ENCODE peak calls at places on chromosomes 2 and 18, in four cellular contexts. One of them, this sample, is unnamed. For H3K9me3, the result is how much of the 10 kb centered on the place peaks cover.

GRCh38 chr18:3624818-3625716 is 175.1 kb downstream of the TGIF1 start:
- DNase-seq in HAP-1: no peak
- DNase-seq in effector memory CD4-positive, alpha-beta T cell: peak
- DNase-seq in neural progenitor cell: no peak
- DNase-seq in this sample: peak

GRCh38 chr2:230798769-230799399 is 65.9 kb upstream of the ITM2C start:
- DNase-seq in HAP-1: peak
- DNase-seq in effector memory CD4-positive, alpha-beta T cell: no peak
- DNase-seq in neural progenitor cell: peak
- DNase-seq in this sample: peak

GRCh38 chr2:104521247-104521646 is 332.7 kb upstream of the POU3F3 start:
- DNase-seq in HAP-1: no peak
- DNase-seq in effector memory CD4-positive, alpha-beta T cell: no peak
- DNase-seq in neural progenitor cell: peak
- DNase-seq in this sample: no peak

GRCh38 chr2:86552889-86553288 is 10.4 kb downstream of the CHMP3 start:
- DNase-seq in HAP-1: no peak
- DNase-seq in effector memory CD4-positive, alpha-beta T cell: no peak
- DNase-seq in neural progenitor cell: no peak
- DNase-seq in this sample: no peak

GRCh38 chr2:101829429-101829828 is 131.9 kb downstream of the MAP4K4 start:
- DNase-seq in HAP-1: no peak
- DNase-seq in effector memory CD4-positive, alpha-beta T cell: no peak
- DNase-seq in neural progenitor cell: no peak
- DNase-seq in this sample: no peak

GRCh38 chr2:20988906-20989305 is 55.0 kb downstream of the APOB start:
- DNase-seq in HAP-1: no peak
- DNase-seq in effector memory CD4-positive, alpha-beta T cell: no peak
- DNase-seq in neural progenitor cell: no peak
- DNase-seq in this sample: no peak

GRCh38 chr2:8582191-8582849 is 99.5 kb upstream of the ID2 start:
- DNase-seq in HAP-1: no peak
- DNase-seq in effector memory CD4-positive, alpha-beta T cell: no peak
- DNase-seq in neural progenitor cell: no peak
- DNase-seq in this sample: no peak

GRCh38 chr2:18332477-18332876 is 228.0 kb downstream of the RDH14 start:
- DNase-seq in HAP-1: no peak
- DNase-seq in effector memory CD4-positive, alpha-beta T cell: no peak
- DNase-seq in neural progenitor cell: no peak
- DNase-seq in this sample: no peak

GRCh38 chr2:240463274-240463865 is 27.9 kb downstream of the GPC1 start:
- DNase-seq in HAP-1: no peak
- DNase-seq in effector memory CD4-positive, alpha-beta T cell: no peak
- DNase-seq in neural progenitor cell: no peak
- DNase-seq in this sample: peak

GRCh38 chr2:150570712-150571111 is 83.2 kb upstream of the RND3 start:
- DNase-seq in HAP-1: no peak
- DNase-seq in effector memory CD4-positive, alpha-beta T cell: no peak
- DNase-seq in neural progenitor cell: no peak
- DNase-seq in this sample: no peak

GRCh38 chr2:39437522-39438296 is 624 bp upstream of the MAP4K3 start:
- DNase-seq in HAP-1: peak
- DNase-seq in effector memory CD4-positive, alpha-beta T cell: no peak
- DNase-seq in neural progenitor cell: peak
- DNase-seq in this sample: no peak

GRCh38 chr2:238108423-238109201 is 8.5 kb downstream of the ESPNL start:
- DNase-seq in HAP-1: no peak
- DNase-seq in effector memory CD4-positive, alpha-beta T cell: no peak
- DNase-seq in neural progenitor cell: peak
- DNase-seq in this sample: no peak

GRCh38 chr2:45013229-45014015 is 4.2 kb upstream of the SIX2 start:
- DNase-seq in HAP-1: no peak
- DNase-seq in effector memory CD4-positive, alpha-beta T cell: no peak
- DNase-seq in neural progenitor cell: peak
- DNase-seq in this sample: no peak

GRCh38 chr2:241815477-241816430 is 6.8 kb downstream of the NEU4 start:
- DNase-seq in HAP-1: no peak
- DNase-seq in effector memory CD4-positive, alpha-beta T cell: no peak
- DNase-seq in neural progenitor cell: no peak
- DNase-seq in this sample: no peak

GRCh38 chr2:11784747-11785610 is 38.5 kb downstream of the LPIN1 start:
- DNase-seq in HAP-1: peak
- DNase-seq in effector memory CD4-positive, alpha-beta T cell: peak
- DNase-seq in neural progenitor cell: peak
- DNase-seq in this sample: no peak

GRCh38 chr2:46153996-46154753 is 143.0 kb upstream of the EPAS1 start:
- DNase-seq in HAP-1: no peak
- DNase-seq in effector memory CD4-positive, alpha-beta T cell: no peak
- DNase-seq in neural progenitor cell: peak
- DNase-seq in this sample: no peak

GRCh38 chr2:14524041-14524802 is 108.3 kb upstream of the LRATD1 start:
- DNase-seq in HAP-1: no peak
- DNase-seq in effector memory CD4-positive, alpha-beta T cell: no peak
- DNase-seq in neural progenitor cell: no peak
- DNase-seq in this sample: no peak

GRCh38 chr2:128552806-128553551 is 234.3 kb upstream of the HS6ST1 start:
- DNase-seq in HAP-1: no peak
- DNase-seq in effector memory CD4-positive, alpha-beta T cell: no peak
- DNase-seq in neural progenitor cell: no peak
- DNase-seq in this sample: no peak

GRCh38 chr18:76494181-76494540 is 881 bp downstream of the ZNF516 start:
- DNase-seq in HAP-1: peak
- DNase-seq in effector memory CD4-positive, alpha-beta T cell: no peak
- DNase-seq in neural progenitor cell: peak
- DNase-seq in this sample: peak

GRCh38 chr2:135948642-135949355 is 36.6 kb downstream of the DARS1 start:
- DNase-seq in HAP-1: no peak
- DNase-seq in effector memory CD4-positive, alpha-beta T cell: peak
- DNase-seq in neural progenitor cell: no peak
- DNase-seq in this sample: no peak

GRCh38 chr2:73949802-73950201 is 23.1 kb downstream of the DGUOK start:
- DNase-seq in HAP-1: no peak
- DNase-seq in effector memory CD4-positive, alpha-beta T cell: no peak
- DNase-seq in neural progenitor cell: no peak
- DNase-seq in this sample: no peak

GRCh38 chr18:3061581-3062416 is 48.9 kb upstream of the LPIN2 start:
- DNase-seq in HAP-1: no peak
- DNase-seq in effector memory CD4-positive, alpha-beta T cell: peak
- DNase-seq in neural progenitor cell: no peak
- DNase-seq in this sample: no peak

GRCh38 chr2:180366481-180366880 is 359.4 kb upstream of the CWC22 start:
- DNase-seq in HAP-1: no peak
- DNase-seq in effector memory CD4-positive, alpha-beta T cell: no peak
- DNase-seq in neural progenitor cell: no peak
- DNase-seq in this sample: no peak

GRCh38 chr2:149648282-149649030 is 60.9 kb upstream of the MMADHC start:
- DNase-seq in HAP-1: no peak
- DNase-seq in effector memory CD4-positive, alpha-beta T cell: no peak
- DNase-seq in neural progenitor cell: no peak
- DNase-seq in this sample: no peak

GRCh38 chr2:239035361-239035814 is 187.5 kb downstream of the TWIST2 start:
- DNase-seq in HAP-1: no peak
- DNase-seq in effector memory CD4-positive, alpha-beta T cell: peak
- DNase-seq in neural progenitor cell: peak
- DNase-seq in this sample: peak

GRCh38 chr18:62389761-62390481 is 64.8 kb downstream of the TNFRSF11A start:
- DNase-seq in HAP-1: no peak
- DNase-seq in effector memory CD4-positive, alpha-beta T cell: no peak
- DNase-seq in neural progenitor cell: no peak
- DNase-seq in this sample: no peak

GRCh38 chr18:36831139-36831538 is 2.2 kb downstream of the KIAA1328 start:
- DNase-seq in HAP-1: no peak
- DNase-seq in effector memory CD4-positive, alpha-beta T cell: no peak
- DNase-seq in neural progenitor cell: no peak
- DNase-seq in this sample: no peak

GRCh38 chr2:31992934-31993333 is 17.9 kb downstream of the MEMO1 start:
- DNase-seq in HAP-1: no peak
- DNase-seq in effector memory CD4-positive, alpha-beta T cell: no peak
- DNase-seq in neural progenitor cell: no peak
- DNase-seq in this sample: no peak

GRCh38 chr18:55856679-55857078 is 268.7 kb upstream of the TCF4 start:
- DNase-seq in HAP-1: no peak
- DNase-seq in effector memory CD4-positive, alpha-beta T cell: no peak
- DNase-seq in neural progenitor cell: no peak
- DNase-seq in this sample: no peak
- H3K4me3 ChIP-seq in HAP-1: no peak
- H3K4me3 ChIP-seq in effector memory CD4-positive, alpha-beta T cell: no peak
- H3K4me3 ChIP-seq in neural progenitor cell: no peak
- H3K4me3 ChIP-seq in this sample: no peak

GRCh38 chr2:204663816-204664421 is 118.6 kb downstream of the PARD3B start:
- DNase-seq in HAP-1: no peak
- DNase-seq in effector memory CD4-positive, alpha-beta T cell: no peak
- DNase-seq in neural progenitor cell: no peak
- DNase-seq in this sample: no peak
- H3K9me3 ChIP-seq in HAP-1: under half
- H3K9me3 ChIP-seq in effector memory CD4-positive, alpha-beta T cell: under half
- H3K9me3 ChIP-seq in neural progenitor cell: under half
- H3K9me3 ChIP-seq in this sample: under half

GRCh38 chr2:118403658-118404451 is 315.6 kb downstream of the INSIG2 start:
- DNase-seq in HAP-1: no peak
- DNase-seq in effector memory CD4-positive, alpha-beta T cell: no peak
- DNase-seq in neural progenitor cell: no peak
- DNase-seq in this sample: no peak
- H3K4me3 ChIP-seq in HAP-1: no peak
- H3K4me3 ChIP-seq in effector memory CD4-positive, alpha-beta T cell: no peak
- H3K4me3 ChIP-seq in neural progenitor cell: no peak
- H3K4me3 ChIP-seq in this sample: no peak

DNA sequence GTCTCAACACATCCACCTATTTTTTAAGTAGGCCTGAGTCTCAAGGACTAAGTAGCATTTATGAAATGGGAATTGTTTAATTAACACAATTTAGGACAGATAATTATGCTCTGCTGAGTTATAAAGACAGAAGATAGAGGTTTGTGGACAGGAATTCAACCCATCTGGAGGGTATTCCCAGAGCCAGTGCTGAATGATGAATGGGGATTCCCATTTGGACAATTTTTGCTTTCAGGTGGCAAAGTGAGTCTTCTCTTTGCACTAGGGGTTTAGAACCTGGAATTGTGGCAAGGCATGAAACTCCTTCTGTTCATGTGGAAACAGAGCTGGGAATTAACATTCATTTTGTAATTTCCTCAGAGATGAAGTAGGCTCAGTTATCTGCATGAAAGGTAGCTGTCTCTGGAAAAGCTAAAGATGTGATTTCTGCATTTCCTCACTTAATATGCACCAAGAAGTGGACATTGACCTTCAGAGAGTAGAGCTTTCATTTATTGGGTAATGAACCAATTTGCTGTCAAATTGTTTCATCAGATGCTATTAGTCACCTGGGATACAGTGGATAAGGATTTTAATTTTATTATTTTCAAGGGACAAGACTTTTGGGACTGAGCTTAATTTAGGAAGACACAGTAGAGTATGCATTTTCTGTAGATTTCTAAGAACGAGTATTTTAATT is 212.1 kb upstream of the NRXN1 start:
- DNase-seq in HAP-1: no peak
- DNase-seq in effector memory CD4-positive, alpha-beta T cell: no peak
- DNase-seq in neural progenitor cell: no peak
- DNase-seq in this sample: no peak
- H3K9me3 ChIP-seq in HAP-1: under half
- H3K9me3 ChIP-seq in effector memory CD4-positive, alpha-beta T cell: under half
- H3K9me3 ChIP-seq in neural progenitor cell: under half
- H3K9me3 ChIP-seq in this sample: under half